ENCODE peak calls at places on chromosomes 7 and 10, in five cellular contexts. One of them, this sample, is unnamed.

GRCh38 chr7:98240961-98241673 is 10.9 kb downstream of the TECPR1 start:
- DNase-seq in K562: peak
- DNase-seq in A549: peak
- DNase-seq in GM12878: no peak
- DNase-seq in GM23338: peak
- DNase-seq in this sample: peak

GRCh38 chr10:48882881-48883280 is 56.8 kb downstream of the LRRC18 start:
- DNase-seq in GM23338: no peak
- DNase-seq in A549: no peak
- DNase-seq in GM12878: no peak
- DNase-seq in K562: no peak
- DNase-seq in this sample: no peak

GRCh38 chr10:78300526-78300925 is 266.9 kb downstream of the RPS24 start:
- DNase-seq in K562: no peak
- DNase-seq in A549: no peak
- DNase-seq in GM12878: no peak
- DNase-seq in GM23338: no peak
- DNase-seq in this sample: no peak

GRCh38 chr7:80047032-80047431 is 87.6 kb upstream of the GNAI1 start:
- DNase-seq in GM12878: no peak
- DNase-seq in GM23338: no peak
- DNase-seq in A549: no peak
- DNase-seq in K562: no peak
- DNase-seq in this sample: no peak

GRCh38 chr7:2518101-2518500 is 1.5 kb upstream of the LFNG start:
- DNase-seq in K562: no peak
- DNase-seq in GM12878: no peak
- DNase-seq in GM23338: no peak
- DNase-seq in A549: no peak
- DNase-seq in this sample: no peak

GRCh38 chr7:50834136-50834535 is 51.4 kb upstream of the GRB10 start:
- DNase-seq in GM23338: no peak
- DNase-seq in K562: no peak
- DNase-seq in GM12878: no peak
- DNase-seq in A549: no peak
- DNase-seq in this sample: no peak

GRCh38 chr10:125375210-125375609 is 214.8 kb upstream of the CTBP2 start:
- DNase-seq in GM23338: peak
- DNase-seq in A549: peak
- DNase-seq in GM12878: no peak
- DNase-seq in K562: no peak
- DNase-seq in this sample: no peak

GRCh38 chr7:36308031-36308430 is 81.6 kb upstream of the ANLN start:
- DNase-seq in K562: no peak
- DNase-seq in A549: no peak
- DNase-seq in GM12878: no peak
- DNase-seq in GM23338: no peak
- DNase-seq in this sample: no peak

GRCh38 chr10:77446700-77447099 is 190.9 kb downstream of the KCNMA1 start:
- DNase-seq in GM23338: no peak
- DNase-seq in GM12878: no peak
- DNase-seq in A549: no peak
- DNase-seq in K562: no peak
- DNase-seq in this sample: no peak

GRCh38 chr7:27487509-27487908 is 175.2 kb downstream of the HIBADH start:
- DNase-seq in K562: no peak
- DNase-seq in GM23338: no peak
- DNase-seq in A549: no peak
- DNase-seq in GM12878: no peak
- DNase-seq in this sample: no peak

GRCh38 chr7:94190599-94191061 is 186.5 kb upstream of the BET1 start:
- DNase-seq in GM23338: no peak
- DNase-seq in GM12878: no peak
- DNase-seq in A549: peak
- DNase-seq in K562: no peak
- DNase-seq in this sample: no peak

GRCh38 chr10:51705774-51706173 is 6.4 kb upstream of the CSTF2T start:
- DNase-seq in A549: no peak
- DNase-seq in K562: no peak
- DNase-seq in GM23338: no peak
- DNase-seq in GM12878: no peak
- DNase-seq in this sample: no peak

GRCh38 chr7:20744913-20745587 is 41.6 kb downstream of the SP8 start:
- DNase-seq in K562: peak
- DNase-seq in GM23338: peak
- DNase-seq in GM12878: no peak
- DNase-seq in A549: peak
- DNase-seq in this sample: no peak

GRCh38 chr10:122734266-122734665 is 34.6 kb upstream of the C10orf120 start:
- DNase-seq in GM12878: no peak
- DNase-seq in GM23338: no peak
- DNase-seq in K562: no peak
- DNase-seq in A549: no peak
- DNase-seq in this sample: no peak

GRCh38 chr7:135795846-135796570 is 47.4 kb upstream of the FAM180A start:
- DNase-seq in GM12878: no peak
- DNase-seq in K562: no peak
- DNase-seq in GM23338: no peak
- DNase-seq in A549: no peak
- DNase-seq in this sample: no peak

GRCh38 chr10:28705472-28705871 is 28.2 kb downstream of the BAMBI start:
- DNase-seq in GM12878: no peak
- DNase-seq in GM23338: no peak
- DNase-seq in A549: no peak
- DNase-seq in K562: no peak
- DNase-seq in this sample: no peak

GRCh38 chr7:30406664-30407425 is 71.7 kb downstream of the NOD1 start:
- DNase-seq in GM12878: no peak
- DNase-seq in GM23338: no peak
- DNase-seq in A549: no peak
- DNase-seq in K562: no peak
- DNase-seq in this sample: no peak

GRCh38 chr10:58755688-58756087 is 243.0 kb downstream of the BICC1 start:
- DNase-seq in GM23338: no peak
- DNase-seq in A549: peak
- DNase-seq in K562: no peak
- DNase-seq in GM12878: no peak
- DNase-seq in this sample: no peak

GRCh38 chr10:74333174-74333573 is 182.2 kb downstream of the ADK start:
- DNase-seq in A549: no peak
- DNase-seq in GM12878: no peak
- DNase-seq in K562: no peak
- DNase-seq in GM23338: no peak
- DNase-seq in this sample: no peak

GRCh38 chr10:74328388-74328787 is 177.4 kb downstream of the ADK start:
- DNase-seq in GM23338: no peak
- DNase-seq in GM12878: no peak
- DNase-seq in A549: no peak
- DNase-seq in K562: no peak
- DNase-seq in this sample: no peak

GRCh38 chr10:74334221-74334620 is 183.2 kb downstream of the ADK start:
- DNase-seq in A549: no peak
- DNase-seq in K562: no peak
- DNase-seq in GM12878: no peak
- DNase-seq in GM23338: no peak
- DNase-seq in this sample: no peak

GRCh38 chr10:74332398-74332797 is 181.4 kb downstream of the ADK start:
- DNase-seq in GM23338: no peak
- DNase-seq in A549: no peak
- DNase-seq in K562: no peak
- DNase-seq in GM12878: no peak
- DNase-seq in this sample: no peak

DNA sequence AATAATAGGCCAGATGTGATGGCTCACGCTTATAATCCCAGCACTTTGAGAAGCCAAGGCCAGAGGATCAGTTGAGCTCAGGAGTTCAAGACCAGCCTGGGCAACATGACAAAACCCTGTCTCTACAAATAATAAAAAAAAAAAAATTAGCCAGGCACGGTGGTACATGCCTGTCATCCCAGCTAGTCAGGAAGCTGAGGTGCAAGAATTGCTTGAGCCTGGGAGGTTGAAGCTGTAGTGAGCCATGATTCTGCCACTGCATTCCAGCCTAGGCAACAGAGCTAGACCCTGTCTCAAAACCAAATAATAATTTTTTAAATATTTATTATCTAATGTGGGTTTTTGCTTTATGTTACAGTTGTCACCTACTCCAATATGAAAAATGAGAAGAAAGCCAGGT is 178.9 kb downstream of the ADK start:
- DNase-seq in K562: no peak
- DNase-seq in GM12878: no peak
- DNase-seq in GM23338: no peak
- DNase-seq in A549: no peak
- DNase-seq in this sample: no peak
- TF ChIP-seq JUNB in K562: no peak
- TF ChIP-seq JUNB in GM12878: no peak
- TF ChIP-seq JUNB in GM23338: no peak
- TF ChIP-seq JUNB in A549: no peak
- TF ChIP-seq JUNB in this sample: no peak

DNA sequence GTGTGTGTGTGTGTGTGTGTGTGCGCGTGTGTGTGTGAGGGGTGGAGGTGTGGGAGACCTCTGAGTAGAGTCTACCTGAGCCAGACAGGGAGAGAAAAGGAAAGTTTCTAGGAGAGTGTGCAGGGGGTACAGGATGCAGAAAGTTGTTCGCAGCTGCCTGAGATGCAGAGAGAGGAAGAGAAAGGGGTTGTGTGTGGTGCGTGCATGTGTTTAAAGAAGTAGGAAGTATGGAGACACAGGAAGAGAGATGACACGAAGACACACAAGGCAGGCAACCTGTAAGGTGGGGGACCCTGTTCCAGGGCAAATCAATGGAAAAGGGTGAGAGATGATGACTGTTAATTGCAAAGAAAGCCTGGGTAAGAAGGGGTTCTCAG is 52.2 kb downstream of the C10orf105 start:
- DNase-seq in K562: no peak
- DNase-seq in GM12878: peak
- DNase-seq in GM23338: no peak
- DNase-seq in A549: no peak
- DNase-seq in this sample: no peak
- TF ChIP-seq JUNB in K562: no peak
- TF ChIP-seq JUNB in GM12878: no peak
- TF ChIP-seq JUNB in GM23338: no peak
- TF ChIP-seq JUNB in A549: no peak
- TF ChIP-seq JUNB in this sample: no peak

GRCh38 chr10:89389254-89389653 is 3.2 kb upstream of the IFIT1 start:
- DNase-seq in GM12878: no peak
- DNase-seq in GM23338: peak
- DNase-seq in A549: peak
- DNase-seq in K562: no peak
- DNase-seq in this sample: peak

GRCh38 chr10:89382757-89383156 is 4.9 kb downstream of the IFIT1B start:
- DNase-seq in GM23338: no peak
- DNase-seq in GM12878: no peak
- DNase-seq in K562: no peak
- DNase-seq in A549: no peak
- DNase-seq in this sample: no peak

GRCh38 chr10:89384474-89385324 is 6.8 kb downstream of the IFIT1B start:
- DNase-seq in K562: no peak
- DNase-seq in GM12878: no peak
- DNase-seq in A549: no peak
- DNase-seq in GM23338: no peak
- DNase-seq in this sample: no peak
- TF ChIP-seq JUNB in K562: no peak
- TF ChIP-seq JUNB in GM12878: no peak
- TF ChIP-seq JUNB in A549: no peak
- TF ChIP-seq JUNB in GM23338: no peak
- TF ChIP-seq JUNB in this sample: no peak

GRCh38 chr7:17599733-17600685 is 301.6 kb downstream of the AHR start:
- DNase-seq in A549: peak
- DNase-seq in GM12878: no peak
- DNase-seq in K562: no peak
- DNase-seq in GM23338: peak
- DNase-seq in this sample: peak
- TF ChIP-seq JUNB in A549: peak
- TF ChIP-seq JUNB in GM12878: no peak
- TF ChIP-seq JUNB in K562: no peak
- TF ChIP-seq JUNB in GM23338: no peak
- TF ChIP-seq JUNB in this sample: no peak

This sample was measured in HepG2.